ENCODE peak calls at places on chromosome 19, in nine cellular contexts. L is astrocyte of the spinal cord, O is hypothalamus, N is activated T-cell treated with anti-CD3 and anti-CD28 coated beads for 1 hour, H is ureter, I is NCI-H446 treated with DMSO at 0.1 percent for 48 hours, U is right atrium auricular region, P is heart right ventricle, Z is colonic mucosa. S is an unnamed sample.

GRCh38 chr19:55930996-55931515 is 1.1 kb downstream of the NLRP13 start:
- DNase-seq in L (no peak), O (no peak), N (no peak), H (no peak), I (no peak), U (no peak), P (no peak), Z (no peak), S (no peak)

GRCh38 chr19:7888145-7888825 is at the start of gene LRRC8E:
- DNase-seq in L (peak; percentile 67), O (no peak), N (no peak), H (no peak), I (no peak), U (no peak), P (no peak), Z (peak; percentile 77), S (peak; percentile 49)

GRCh38 chr19:52749780-52750179 is 14.9 kb upstream of the ZNF611 start:
- DNase-seq in L (no peak), O (no peak), N (no peak), H (no peak), I (no peak), U (no peak), P (no peak), Z (no peak), S (no peak)

GRCh38 chr19:18754501-18754900 is 36.6 kb downstream of the COMP start:
- DNase-seq in L (no peak), O (no peak), N (no peak), H (no peak), I (no peak), U (no peak), P (no peak), Z (no peak), S (no peak)

GRCh38 chr19:6737873-6738725 is 719 bp upstream of the GPR108 start:
- DNase-seq in L (peak; percentile 81), O (peak; percentile 100), N (peak; percentile 67), H (peak; percentile 97), I (peak; percentile 39), U (peak; percentile 87), P (peak; percentile 87), Z (peak; percentile 98), S (peak; percentile 81)

GRCh38 chr19:40162104-40162503 is 29.1 kb upstream of the MAP3K10 start:
- DNase-seq in L (no peak), O (no peak), N (no peak), H (no peak), I (no peak), U (no peak), P (no peak), Z (no peak), S (no peak)

GRCh38 chr19:51592521-51592920 is 21.4 kb downstream of the ZNF175 start:
- DNase-seq in L (no peak), O (no peak), N (no peak), H (no peak), I (no peak), U (no peak), P (no peak), Z (no peak), S (no peak)

GRCh38 chr19:53432088-53432661 is 391 bp downstream of the ZNF761 start:
- DNase-seq in L (no peak), O (no peak), N (no peak), H (peak; percentile 44), I (no peak), U (peak; percentile 60), P (peak; percentile 33), Z (no peak), S (peak; percentile 31)

GRCh38 chr19:3042545-3043267 is 13.6 kb upstream of the TLE2 start:
- DNase-seq in L (no peak), O (no peak), N (no peak), H (no peak), I (no peak), U (no peak), P (no peak), Z (no peak), S (no peak)

GRCh38 chr19:19997656-19998268 is 41.5 kb downstream of the ZNF682 start:
- DNase-seq in L (no peak), O (peak; percentile 9), N (peak; percentile 22), H (no peak), I (no peak), U (no peak), P (peak; percentile 21), Z (no peak), S (no peak)

GRCh38 chr19:52554216-52554971 is 15.7 kb upstream of the ZNF701 start:
- DNase-seq in L (no peak), O (no peak), N (no peak), H (no peak), I (no peak), U (no peak), P (no peak), Z (no peak), S (no peak)

GRCh38 chr19:47124937-47125668 is 5.5 kb upstream of the SAE1 start:
- DNase-seq in L (peak; percentile 71), O (no peak), N (no peak), H (no peak), I (peak; percentile 59), U (no peak), P (no peak), Z (no peak), S (peak; percentile 75)

GRCh38 chr19:48308695-48309586 is 16.4 kb upstream of the EMP3 start:
- DNase-seq in L (no peak), O (peak; percentile 35), N (no peak), H (no peak), I (no peak), U (no peak), P (no peak), Z (no peak), S (no peak)

GRCh38 chr19:45752639-45753038 is 16.4 kb downstream of the SIX5 start:
- DNase-seq in L (no peak), O (no peak), N (no peak), H (no peak), I (no peak), U (no peak), P (no peak), Z (no peak), S (no peak)

GRCh38 chr19:52735734-52736133 is 890 bp upstream of the ZNF611 start:
- DNase-seq in L (peak; percentile 31), O (peak; percentile 9), N (no peak), H (peak; percentile 59), I (no peak), U (peak; percentile 83), P (peak; percentile 76), Z (peak; percentile 38), S (no peak)

GRCh38 chr19:19162495-19162894 is 7.6 kb downstream of the MEF2B start:
- DNase-seq in L (no peak), O (no peak), N (no peak), H (no peak), I (no peak), U (no peak), P (no peak), Z (no peak), S (no peak)

GRCh38 chr19:7921955-7922840 is 2.1 kb downstream of the SNAPC2 start:
- DNase-seq in L (no peak), O (no peak), N (no peak), H (peak; percentile 56), I (no peak), U (no peak), P (no peak), Z (no peak), S (no peak)

GRCh38 chr19:41407271-41407670 is 9.7 kb downstream of the BCKDHA start:
- DNase-seq in L (no peak), O (no peak), N (no peak), H (no peak), I (no peak), U (no peak), P (no peak), Z (no peak), S (no peak)

GRCh38 chr19:41352609-41353465 is 885 bp downstream of the TGFB1 start:
- DNase-seq in L (peak; percentile 46), O (peak; percentile 24), N (peak; percentile 70), H (peak; percentile 78), I (no peak), U (peak; percentile 73), P (peak; percentile 74), Z (peak; percentile 73), S (peak; percentile 58)

GRCh38 chr19:46515290-46515609 is 19.6 kb upstream of the PNMA8B start:
- DNase-seq in L (no peak), O (no peak), N (no peak), H (no peak), I (no peak), U (no peak), P (no peak), Z (no peak), S (no peak)

GRCh38 chr19:14463747-14464146 is 11.4 kb downstream of the PTGER1 start:
- DNase-seq in L (no peak), O (no peak), N (no peak), H (no peak), I (no peak), U (no peak), P (no peak), Z (no peak), S (no peak)

GRCh38 chr19:14054099-14054498 is 7.8 kb downstream of the PALM3 start:
- DNase-seq in L (no peak), O (no peak), N (no peak), H (no peak), I (no peak), U (no peak), P (no peak), Z (no peak), S (no peak)

GRCh38 chr19:17950310-17951150 is 16.4 kb upstream of the KCNN1 start:
- DNase-seq in L (no peak), O (no peak), N (no peak), H (no peak), I (no peak), U (no peak), P (no peak), Z (no peak), S (no peak)

GRCh38 chr19:18789883-18790565 is 1.1 kb downstream of the COMP start:
- DNase-seq in L (no peak), O (no peak), N (no peak), H (no peak), I (no peak), U (no peak), P (no peak), Z (no peak), S (no peak)

S was measured in HCEC 1CT.